ENCODE peak calls at places on chromosomes 2 and 18, in six cellular contexts. M is left lung, F is sigmoid colon, E is hepatocyte, R is thoracic aorta, L is psoas muscle. Z is an unnamed sample.

GRCh38 chr2:224410946-224411561 is 9.1 kb upstream of the FAM124B start:
- DNase-seq in M (no peak), F (no peak), E (no peak), R (no peak), L (no peak), Z (no peak)

GRCh38 chr2:171595896-171596295 is 73.6 kb downstream of the CYBRD1 start:
- DNase-seq in M (no peak), F (no peak), E (peak), R (no peak), L (no peak), Z (no peak)

GRCh38 chr2:50596521-50596920 is 435.4 kb downstream of the NRXN1 start:
- DNase-seq in M (no peak), F (no peak), E (no peak), R (no peak), L (no peak), Z (peak)

GRCh38 chr2:76599732-76600368 is 889.1 kb upstream of the GCFC2 start:
- DNase-seq in M (peak), F (no peak), E (peak), R (no peak), L (peak), Z (peak)

GRCh38 chr2:68319397-68320117 is at the start of gene CNRIP1:
- DNase-seq in M (peak), F (peak), E (peak), R (peak), L (peak), Z (peak)

GRCh38 chr2:209314641-209315040 is 109.2 kb upstream of the MAP2 start:
- DNase-seq in M (no peak), F (no peak), E (no peak), R (no peak), L (no peak), Z (no peak)

GRCh38 chr2:42921721-42922120 is 129.3 kb upstream of the HAAO start:
- DNase-seq in M (no peak), F (peak), E (no peak), R (no peak), L (no peak), Z (no peak)

GRCh38 chr2:201057715-201058248 is 13.7 kb downstream of the HYCC2 start:
- DNase-seq in M (no peak), F (no peak), E (no peak), R (no peak), L (no peak), Z (no peak)

GRCh38 chr2:133452561-133452960 is 115.7 kb downstream of the NCKAP5 start:
- DNase-seq in M (no peak), F (no peak), E (no peak), R (no peak), L (no peak), Z (no peak)

GRCh38 chr18:21444465-21445023 is 156.0 kb downstream of the ESCO1 start:
- DNase-seq in M (no peak), F (no peak), E (peak), R (no peak), L (no peak), Z (peak)

GRCh38 chr2:216023055-216023648 is 9.8 kb upstream of the MREG start:
- DNase-seq in M (no peak), F (no peak), E (peak), R (no peak), L (no peak), Z (no peak)

GRCh38 chr18:23847321-23847986 is 158.2 kb downstream of the LAMA3 start:
- DNase-seq in M (no peak), F (no peak), E (no peak), R (no peak), L (no peak), Z (no peak)

GRCh38 chr2:16033032-16033293 is 92.6 kb downstream of the MYCN start:
- DNase-seq in M (no peak), F (no peak), E (no peak), R (no peak), L (no peak), Z (no peak)

GRCh38 chr18:24112874-24113615 is 25.8 kb upstream of the CABYR start:
- DNase-seq in M (no peak), F (no peak), E (peak), R (no peak), L (no peak), Z (no peak)

GRCh38 chr2:206980413-206980812 is 41.1 kb downstream of the CPO start:
- DNase-seq in M (no peak), F (no peak), E (no peak), R (no peak), L (no peak), Z (no peak)

GRCh38 chr2:150060341-150060740 is 427.1 kb downstream of the RND3 start:
- DNase-seq in M (no peak), F (no peak), E (no peak), R (no peak), L (no peak), Z (no peak)

GRCh38 chr18:39960545-39960944 is 1994.5 kb upstream of the PIK3C3 start:
- DNase-seq in M (no peak), F (no peak), E (no peak), R (no peak), L (no peak), Z (no peak)

GRCh38 chr2:150571121-150571520 is 83.7 kb upstream of the RND3 start:
- DNase-seq in M (no peak), F (no peak), E (no peak), R (no peak), L (no peak), Z (no peak)

GRCh38 chr2:46177461-46178089 is 119.6 kb upstream of the EPAS1 start:
- DNase-seq in M (no peak), F (peak), E (no peak), R (no peak), L (no peak), Z (no peak)

GRCh38 chr2:30115141-30115980 is 31.4 kb upstream of the YPEL5 start:
- DNase-seq in M (peak), F (peak), E (peak), R (peak), L (peak), Z (peak)

GRCh38 chr2:233600361-233600760 is 17.1 kb upstream of the UGT1A8 start:
- DNase-seq in M (no peak), F (no peak), E (no peak), R (no peak), L (no peak), Z (no peak)

GRCh38 chr2:114729025-114729424 is 286.6 kb downstream of the DPP10 start:
- DNase-seq in M (no peak), F (no peak), E (peak), R (no peak), L (no peak), Z (no peak)

GRCh38 chr2:129934044-129934822 is 45.2 kb upstream of the RAB6C start:
- DNase-seq in M (no peak), F (no peak), E (no peak), R (no peak), L (no peak), Z (no peak)

GRCh38 chr2:11450791-11451190 is 15.2 kb downstream of the E2F6 start:
- DNase-seq in M (no peak), F (no peak), E (no peak), R (no peak), L (no peak), Z (no peak)

GRCh38 chr2:63977904-63978303 is 41.3 kb downstream of the VPS54 start:
- DNase-seq in M (no peak), F (no peak), E (no peak), R (no peak), L (no peak), Z (no peak)

GRCh38 chr2:195414479-195414878 is 242.5 kb upstream of the SLC39A10 start:
- DNase-seq in M (no peak), F (no peak), E (no peak), R (no peak), L (no peak), Z (no peak)

GRCh38 chr2:153360239-153360638 is 118.3 kb downstream of the RPRM start:
- DNase-seq in M (no peak), F (no peak), E (no peak), R (no peak), L (no peak), Z (no peak)

GRCh38 chr2:176626796-176627195 is 357.6 kb downstream of the MTX2 start:
- DNase-seq in M (no peak), F (no peak), E (no peak), R (no peak), L (no peak), Z (no peak)

GRCh38 chr18:79567481-79568147 is 112.0 kb upstream of the CTDP1 start:
- DNase-seq in M (peak), F (peak), E (peak), R (peak), L (peak), Z (no peak)

GRCh38 chr18:54950221-54950620 is 9.0 kb downstream of the CCDC68 start:
- DNase-seq in M (no peak), F (no peak), E (peak), R (no peak), L (no peak), Z (no peak)

GRCh38 chr2:32801741-32802140 is 145.0 kb upstream of the LTBP1 start:
- DNase-seq in M (no peak), F (no peak), E (no peak), R (no peak), L (no peak), Z (no peak)

GRCh38 chr2:11985817-11986566 is 239.6 kb downstream of the LPIN1 start:
- DNase-seq in M (no peak), F (no peak), E (no peak), R (no peak), L (no peak), Z (no peak)

GRCh38 chr2:19841918-19842693 is 59.7 kb downstream of the TTC32 start:
- DNase-seq in M (no peak), F (no peak), E (no peak), R (no peak), L (no peak), Z (no peak)

GRCh38 chr2:37776487-37776886 is 105.0 kb upstream of the CDC42EP3 start:
- DNase-seq in M (no peak), F (no peak), E (peak), R (peak), L (no peak), Z (no peak)

GRCh38 chr18:50870138-50870845 is 8.6 kb upstream of the ME2 start:
- DNase-seq in M (peak), F (no peak), E (peak), R (no peak), L (no peak), Z (no peak)

GRCh38 chr18:79524181-79525078 is 128.7 kb downstream of the NFATC1 start:
- DNase-seq in M (peak), F (peak), E (no peak), R (no peak), L (no peak), Z (no peak)

GRCh38 chr2:105287692-105288091 is 41.8 kb downstream of the TGFBRAP1 start:
- DNase-seq in M (no peak), F (no peak), E (peak), R (no peak), L (peak), Z (no peak)

GRCh38 chr2:10223932-10224720 is 78.6 kb upstream of the HPCAL1 start:
- DNase-seq in M (no peak), F (no peak), E (no peak), R (no peak), L (no peak), Z (no peak)

GRCh38 chr2:120802161-120802560 is 66.5 kb downstream of the GLI2 start:
- DNase-seq in M (no peak), F (peak), E (no peak), R (no peak), L (no peak), Z (no peak)

GRCh38 chr2:120794716-120795115 is 59.0 kb downstream of the GLI2 start:
- DNase-seq in M (no peak), F (no peak), E (no peak), R (no peak), L (peak), Z (no peak)

GRCh38 chr2:120796094-120796493 is 60.4 kb downstream of the GLI2 start:
- DNase-seq in M (no peak), F (no peak), E (no peak), R (no peak), L (no peak), Z (no peak)

GRCh38 chr2:120797421-120798289 is 62.0 kb downstream of the GLI2 start:
- DNase-seq in M (no peak), F (peak), E (peak), R (no peak), L (no peak), Z (no peak)

DNA sequence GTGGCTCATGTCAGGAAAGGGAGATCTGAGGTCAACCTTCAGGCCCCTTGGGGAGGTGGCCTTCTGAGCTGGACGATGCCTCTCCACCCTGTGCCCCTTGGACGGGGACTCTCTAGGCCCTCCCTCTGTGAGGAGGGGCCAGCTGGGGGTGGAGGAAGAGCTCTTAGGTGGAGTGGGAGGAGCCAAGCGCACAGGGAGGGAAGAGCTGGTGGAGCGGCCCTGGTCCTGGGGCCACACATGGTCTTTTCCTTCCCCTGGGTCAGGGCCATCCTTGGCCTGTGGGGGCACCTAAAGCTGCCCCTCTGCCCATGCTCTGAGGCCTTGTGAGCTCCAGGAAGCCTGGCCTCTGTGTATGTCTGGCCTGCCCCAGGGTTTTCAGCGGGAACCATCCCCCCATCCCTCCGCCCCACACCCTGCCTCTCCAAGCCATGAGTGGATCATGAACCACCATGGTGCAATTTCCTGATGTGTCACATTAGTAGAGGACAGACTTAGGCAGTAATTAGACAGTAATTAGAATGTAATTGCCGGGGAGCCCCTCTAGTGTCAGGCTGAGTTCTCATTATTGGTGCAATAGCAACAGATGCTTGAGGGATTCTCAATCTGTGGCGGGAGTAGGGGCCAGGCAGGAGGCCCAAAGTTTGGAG is 63.0 kb downstream of the GLI2 start:
- DNase-seq in M (no peak), F (no peak), E (no peak), R (no peak), L (no peak), Z (no peak)
- TF ChIP-seq CTCF in M (no peak), F (no peak), E (no peak), R (no peak), L (no peak), Z (no peak)

GRCh38 chr2:239300242-239300641 is 100.6 kb downstream of the HDAC4 start:
- DNase-seq in M (peak), F (peak), E (no peak), R (no peak), L (no peak), Z (peak)

GRCh38 chr2:239299218-239299939 is 101.4 kb downstream of the HDAC4 start:
- DNase-seq in M (peak), F (peak), E (peak), R (no peak), L (no peak), Z (peak)

GRCh38 chr2:239296020-239296932 is 104.5 kb downstream of the HDAC4 start:
- DNase-seq in M (peak), F (peak), E (peak), R (no peak), L (no peak), Z (peak)

GRCh38 chr2:239297142-239298125 is 103.4 kb downstream of the HDAC4 start:
- DNase-seq in M (peak), F (peak), E (no peak), R (no peak), L (peak), Z (peak)

GRCh38 chr2:239298126-239298804 is 102.6 kb downstream of the HDAC4 start:
- DNase-seq in M (peak), F (peak), E (no peak), R (no peak), L (peak), Z (peak)
- H3K27ac ChIP-seq in M (no peak), F (peak), E (no peak), R (no peak), L (peak), Z (peak)

DNA sequence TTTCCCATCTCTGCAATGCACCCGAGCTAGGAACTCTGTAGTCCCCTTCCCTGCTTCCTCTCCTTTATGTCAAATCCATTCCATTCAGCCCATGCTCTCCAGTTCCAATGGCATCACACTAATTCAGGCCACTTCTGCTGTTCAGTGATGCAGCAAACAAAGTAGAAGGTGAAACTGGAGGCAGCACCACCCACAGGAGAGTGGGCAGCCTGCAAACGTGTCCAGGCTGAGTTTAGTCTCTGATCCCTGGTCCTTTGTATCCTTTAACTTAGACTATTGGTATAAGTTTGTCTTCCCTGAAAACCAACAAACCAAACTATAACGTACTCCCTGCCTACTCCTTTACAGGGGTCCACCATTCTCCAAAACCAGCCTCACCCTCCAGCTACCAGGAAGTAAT is 14.7 kb upstream of the KCTD1 start:
- DNase-seq in M (no peak), F (no peak), E (no peak), R (no peak), L (no peak), Z (no peak)
- H3K4me3 ChIP-seq in M (no peak), F (no peak), E (no peak), R (no peak), L (no peak), Z (no peak)

GRCh38 chr18:65260030-65260429 is 490.8 kb upstream of the CDH7 start:
- DNase-seq in M (no peak), F (no peak), E (no peak), R (no peak), L (no peak), Z (no peak)

GRCh38 chr18:65257157-65257556 is 493.7 kb upstream of the CDH7 start:
- DNase-seq in M (no peak), F (no peak), E (no peak), R (no peak), L (no peak), Z (no peak)

GRCh38 chr18:65259403-65259802 is 491.4 kb upstream of the CDH7 start:
- DNase-seq in M (no peak), F (no peak), E (no peak), R (no peak), L (no peak), Z (no peak)

GRCh38 chr18:65255417-65255816 is 495.4 kb upstream of the CDH7 start:
- DNase-seq in M (no peak), F (no peak), E (no peak), R (no peak), L (no peak), Z (no peak)
- TF ChIP-seq CTCF in M (no peak), F (no peak), E (no peak), R (no peak), L (no peak), Z (no peak)

GRCh38 chr18:76490040-76490439 is 5.0 kb downstream of the ZNF516 start:
- DNase-seq in M (no peak), F (no peak), E (no peak), R (no peak), L (no peak), Z (no peak)

GRCh38 chr18:76491801-76492668 is 3.0 kb downstream of the ZNF516 start:
- DNase-seq in M (no peak), F (peak), E (peak), R (no peak), L (peak), Z (peak)

GRCh38 chr18:76492669-76493212 is 2.3 kb downstream of the ZNF516 start:
- DNase-seq in M (peak), F (peak), E (peak), R (peak), L (peak), Z (peak)

GRCh38 chr18:76490701-76491171 is 4.3 kb downstream of the ZNF516 start:
- DNase-seq in M (peak), F (peak), E (peak), R (no peak), L (peak), Z (no peak)

GRCh38 chr18:76491436-76491800 is 3.6 kb downstream of the ZNF516 start:
- DNase-seq in M (peak), F (peak), E (peak), R (no peak), L (peak), Z (peak)
- H3K27ac ChIP-seq in M (peak), F (peak), E (peak), R (no peak), L (peak), Z (peak)

DNA sequence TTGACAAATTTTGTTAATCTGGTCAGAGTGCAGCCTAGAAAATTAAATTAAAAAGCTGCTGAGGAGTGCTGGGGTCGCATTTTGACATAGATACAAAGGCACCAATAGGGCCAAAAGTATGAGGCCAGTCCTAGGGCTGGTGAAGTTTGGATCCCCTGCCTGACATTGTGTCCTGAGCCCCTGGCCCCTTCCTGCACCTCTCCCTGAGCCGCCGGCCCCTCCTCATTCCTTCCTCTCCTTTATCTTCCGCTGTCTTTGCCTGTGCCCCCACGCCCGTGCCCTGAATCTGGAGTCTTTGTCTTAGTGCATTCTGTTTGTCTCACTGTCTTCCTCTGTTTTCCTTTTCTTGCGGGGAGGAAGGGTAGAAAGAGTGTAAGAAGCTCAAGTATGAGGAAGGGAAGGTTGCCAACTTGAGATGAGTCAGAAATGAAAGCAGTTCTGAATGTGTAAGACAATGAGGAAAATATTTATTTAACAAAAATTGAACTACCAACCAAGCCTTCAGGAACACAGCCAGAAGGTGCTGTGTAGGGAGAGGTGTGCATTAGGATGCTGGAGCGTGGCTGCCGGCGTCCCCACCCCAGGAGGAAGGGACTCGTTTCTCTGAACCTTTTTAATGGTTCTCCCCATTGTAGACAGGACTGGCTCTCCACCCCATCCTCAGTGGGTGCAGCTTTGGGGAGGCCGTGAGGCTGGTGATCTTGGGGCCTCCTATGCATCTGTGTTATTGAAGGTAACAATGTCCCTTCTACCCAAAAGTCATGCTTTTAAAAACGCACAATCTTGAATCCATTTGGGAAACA is 133.1 kb downstream of the NEDD4L start:
- DNase-seq in M (no peak), F (no peak), E (peak), R (no peak), L (no peak), Z (no peak)
- H3K4me3 ChIP-seq in M (no peak), F (no peak), E (no peak), R (no peak), L (no peak), Z (no peak)

GRCh38 chr2:27582695-27583389 is at the start of gene ZNF512:
- DNase-seq in M (peak), F (peak), E (peak), R (peak), L (peak), Z (peak)
- TF ChIP-seq CTCF in M (no peak), F (no peak), E (no peak), R (no peak), L (no peak), Z (no peak)

Z was measured in dorsolateral prefrontal cortex.